ENCODE peak calls at places on chromosomes 16 and 17, in five cellular contexts. N is IMR-90, P is K562, H is H1, I is HepG2. G is an unnamed sample.

GRCh38 chr17:44601574-44602372 is 44.5 kb downstream of the FZD2 start:
- DNase-seq in N (peak), P (no peak), H (no peak), I (no peak), G (no peak)

GRCh38 chr17:3916013-3916696 is at the start of gene P2RX1:
- DNase-seq in N (no peak), P (peak), H (no peak), I (no peak), G (no peak)

GRCh38 chr17:16354585-16354984 is 1.3 kb upstream of the CENPV start:
- DNase-seq in N (no peak), P (no peak), H (no peak), I (no peak), G (no peak)

GRCh38 chr17:56593073-56593740 is at the start of gene NOG:
- DNase-seq in N (peak), P (no peak), H (no peak), I (no peak), G (peak)

GRCh38 chr16:13372421-13372820 is 471.0 kb downstream of the SHISA9 start:
- DNase-seq in N (no peak), P (no peak), H (no peak), I (no peak), G (no peak)

GRCh38 chr17:83201206-83202001 is 122.0 kb downstream of the METRNL start:
- DNase-seq in N (no peak), P (no peak), H (no peak), I (no peak), G (no peak)

GRCh38 chr17:33874617-33875060 is 380.4 kb upstream of the CCL2 start:
- DNase-seq in N (no peak), P (peak), H (no peak), I (no peak), G (no peak)

GRCh38 chr16:4303973-4304372 is 11.9 kb upstream of the GLIS2 start:
- DNase-seq in N (no peak), P (no peak), H (no peak), I (no peak), G (no peak)

GRCh38 chr16:75392911-75393310 is 40.4 kb downstream of the CFDP1 start:
- DNase-seq in N (no peak), P (no peak), H (no peak), I (no peak), G (no peak)

GRCh38 chr17:10018461-10018891 is 113.4 kb upstream of the RCVRN start:
- DNase-seq in N (no peak), P (no peak), H (no peak), I (no peak), G (no peak)

GRCh38 chr17:31197991-31198390 is 99.0 kb downstream of the OMG start:
- DNase-seq in N (peak), P (no peak), H (no peak), I (no peak), G (no peak)

GRCh38 chr17:16513858-16514257 is 21.9 kb upstream of the LRRC75A start:
- DNase-seq in N (no peak), P (no peak), H (no peak), I (no peak), G (no peak)

GRCh38 chr17:49576121-49576905 is 642 bp downstream of the NXPH3 start:
- DNase-seq in N (peak), P (peak), H (no peak), I (no peak), G (no peak)

GRCh38 chr17:79991140-79991923 is 44.3 kb downstream of the TBC1D16 start:
- DNase-seq in N (peak), P (peak), H (peak), I (peak), G (peak)

GRCh38 chr17:65729207-65729606 is 167.8 kb upstream of the AXIN2 start:
- DNase-seq in N (no peak), P (no peak), H (no peak), I (no peak), G (no peak)

GRCh38 chr17:11144358-11145233 is 96.4 kb upstream of the SHISA6 start:
- DNase-seq in N (no peak), P (peak), H (peak), I (peak), G (peak)

GRCh38 chr17:66348605-66349165 is 46.3 kb downstream of the PRKCA start:
- DNase-seq in N (peak), P (peak), H (no peak), I (peak), G (peak)

GRCh38 chr17:76827736-76828135 is 40.5 kb upstream of the MGAT5B start:
- DNase-seq in N (no peak), P (no peak), H (no peak), I (no peak), G (no peak)

GRCh38 chr17:76820523-76820922 is 47.7 kb upstream of the MGAT5B start:
- DNase-seq in N (no peak), P (no peak), H (no peak), I (no peak), G (no peak)

GRCh38 chr17:76822184-76822778 is 45.9 kb upstream of the MGAT5B start:
- DNase-seq in N (no peak), P (no peak), H (no peak), I (no peak), G (no peak)

GRCh38 chr17:76826290-76827138 is 41.7 kb upstream of the MGAT5B start:
- DNase-seq in N (no peak), P (no peak), H (no peak), I (no peak), G (no peak)

GRCh38 chr17:76824103-76824502 is 44.1 kb upstream of the MGAT5B start:
- DNase-seq in N (no peak), P (no peak), H (no peak), I (no peak), G (no peak)
- TF ChIP-seq MAFK in N (no peak), P (no peak), H (no peak), I (no peak), G (no peak)

GRCh38 chr17:752002-752619 is at the start of gene GEMIN4:
- DNase-seq in N (peak), P (peak), H (peak), I (peak), G (peak)
- TF ChIP-seq MAFK in N (no peak), P (no peak), H (no peak), I (no peak), G (no peak)

DNA sequence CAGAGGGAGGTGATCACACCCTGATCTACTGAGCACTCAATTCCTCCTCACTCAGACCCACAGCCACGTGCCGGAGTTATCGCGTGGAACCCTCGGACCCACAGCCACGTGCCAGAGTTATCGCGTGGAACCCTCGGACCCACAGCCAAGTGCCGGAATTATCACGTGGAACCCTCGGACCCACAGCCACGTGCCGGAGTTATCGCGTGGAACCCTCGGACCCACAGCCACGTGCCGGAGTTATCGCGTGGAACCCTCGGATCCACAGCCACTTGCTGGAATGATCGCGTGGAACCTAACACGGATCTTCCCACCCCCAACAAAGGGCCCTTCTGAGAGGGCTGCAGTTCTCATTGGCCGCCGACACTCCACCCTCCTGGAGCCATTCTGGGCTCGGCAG is 97.7 kb downstream of the PGS1 start:
- DNase-seq in N (no peak), P (no peak), H (no peak), I (no peak), G (no peak)
- TF ChIP-seq MAFK in N (no peak), P (no peak), H (no peak), I (no peak), G (no peak)

DNA sequence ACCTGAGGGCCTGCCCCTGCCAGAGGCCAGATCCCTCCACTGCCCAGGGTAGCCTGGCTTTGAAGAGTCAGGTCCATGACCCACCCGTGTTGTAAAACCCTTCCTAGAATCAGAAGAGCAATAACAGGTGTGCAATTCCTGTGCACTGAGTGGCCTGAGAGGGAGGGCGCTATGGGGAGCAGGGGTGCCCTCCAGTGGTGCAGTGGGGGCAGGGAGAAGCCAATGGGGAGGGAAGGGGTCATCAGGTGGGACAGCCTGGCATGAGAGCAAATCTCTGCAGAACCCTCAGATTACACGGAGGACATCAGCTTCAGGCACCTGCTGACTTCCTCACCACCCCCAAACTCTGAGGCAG is 72.9 kb upstream of the ZNF469 start:
- DNase-seq in N (no peak), P (no peak), H (no peak), I (no peak), G (no peak)
- TF ChIP-seq MAFK in N (no peak), P (no peak), H (no peak), I (no peak), G (no peak)

GRCh38 chr17:82196273-82196672 is 16.4 kb downstream of the CCDC57 start:
- DNase-seq in N (no peak), P (no peak), H (no peak), I (no peak), G (no peak)

GRCh38 chr17:82195675-82196258 is 16.9 kb downstream of the CCDC57 start:
- DNase-seq in N (no peak), P (no peak), H (no peak), I (no peak), G (no peak)

GRCh38 chr17:82193520-82194236 is 19.0 kb downstream of the CCDC57 start:
- DNase-seq in N (no peak), P (no peak), H (no peak), I (no peak), G (no peak)

GRCh38 chr17:82198092-82198491 is 14.6 kb downstream of the CCDC57 start:
- DNase-seq in N (no peak), P (no peak), H (no peak), I (no peak), G (no peak)

DNA sequence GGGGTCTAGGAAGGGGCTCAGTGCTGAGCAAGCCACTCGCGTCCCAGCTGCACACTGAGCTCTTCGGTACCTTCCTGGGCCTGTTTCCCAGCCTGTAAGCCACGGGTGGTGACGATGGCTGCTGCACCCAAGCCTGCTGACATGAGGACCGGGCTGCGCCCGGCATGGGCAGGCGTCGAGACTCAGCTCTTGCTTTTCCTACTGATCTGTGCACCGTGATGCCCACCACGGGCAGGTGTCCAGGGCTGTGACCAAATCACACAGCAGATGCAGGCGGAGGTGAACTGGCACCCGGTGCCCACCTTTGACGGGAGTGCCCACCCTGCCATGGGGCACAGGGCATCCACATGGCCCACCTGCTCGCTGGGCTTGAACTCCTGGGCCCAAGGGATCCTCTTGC is 17.9 kb downstream of the CCDC57 start:
- DNase-seq in N (no peak), P (no peak), H (no peak), I (no peak), G (no peak)
- TF ChIP-seq MAFK in N (no peak), P (no peak), H (no peak), I (no peak), G (no peak)

GRCh38 chr16:68991075-68991474 is 114.4 kb upstream of the HAS3 start:
- DNase-seq in N (no peak), P (no peak), H (no peak), I (no peak), G (no peak)

GRCh38 chr16:68994324-68994723 is 111.1 kb upstream of the HAS3 start:
- DNase-seq in N (no peak), P (no peak), H (no peak), I (peak), G (no peak)

GRCh38 chr16:68993885-68994284 is 111.6 kb upstream of the HAS3 start:
- DNase-seq in N (peak), P (no peak), H (no peak), I (peak), G (peak)

GRCh38 chr16:68993421-68993820 is 112.0 kb upstream of the HAS3 start:
- DNase-seq in N (no peak), P (no peak), H (no peak), I (no peak), G (no peak)

GRCh38 chr16:68992521-68992920 is 112.9 kb upstream of the HAS3 start:
- DNase-seq in N (peak), P (no peak), H (no peak), I (peak), G (peak)
- TF ChIP-seq MAFK in N (no peak), P (no peak), H (no peak), I (no peak), G (no peak)